ENCODE peak calls at places on chromosomes 1 and 21, in ten cellular contexts. O is NCI-H510A treated with DMSO at 0.1 percent for 48 hours; D is Daoy; P is T-helper 2 cell; X is mesenchymal stem cell; C is substantia nigra; T is stimulated activated naive CD4-positive, alpha-beta T cell treated with Interleukin-2 at 50 U/mL for 16 hours; Y is posterior vena cava; F is ureter; Q is activated CD4-positive, alpha-beta T cell treated with anti-CD3 and anti-CD28 coated beads for 36 hours. L is an unnamed sample.

GRCh38 chr1:2310332-2311183 is 80.8 kb downstream of the MORN1 start:
- DNase-seq in C (no peak), T (no peak), F (no peak), Y (no peak), P (no peak), X (no peak), D (no peak), Q (no peak), O (no peak), L (no peak)

GRCh38 chr21:38984982-38985422 is 179.3 kb downstream of the ETS2 start:
- DNase-seq in T (no peak), X (peak; percentile 31), D (peak; percentile 81), O (no peak), P (no peak), Y (peak; percentile 80), Q (peak; percentile 18), C (no peak), F (no peak), L (no peak)

GRCh38 chr1:215529111-215529510 is 38.0 kb upstream of the KCTD3 start:
- DNase-seq in P (no peak), C (no peak), D (no peak), T (no peak), O (no peak), Y (no peak), Q (no peak), X (peak; percentile 20), F (no peak), L (no peak)

GRCh38 chr21:44438531-44439210 is 16.6 kb upstream of the LRRC3 start:
- DNase-seq in D (no peak), Q (no peak), O (no peak), T (no peak), Y (peak; percentile 73), X (no peak), P (no peak), C (no peak), F (no peak), L (no peak)

GRCh38 chr1:181255270-181255929 is 166.9 kb downstream of the IER5 start:
- DNase-seq in T (no peak), X (peak; percentile 9), D (peak; percentile 75), F (no peak), Y (no peak), O (no peak), C (no peak), Q (no peak), P (no peak), L (no peak)

GRCh38 chr21:38957575-38958340 is 152.0 kb downstream of the ETS2 start:
- DNase-seq in T (no peak), C (no peak), Q (no peak), D (no peak), F (no peak), X (no peak), P (no peak), O (no peak), Y (no peak), L (peak; percentile 36)

GRCh38 chr1:178172939-178173338 is 79.0 kb downstream of the RASAL2 start:
- DNase-seq in X (peak; percentile 78), F (no peak), P (no peak), O (no peak), T (no peak), Y (no peak), Q (no peak), D (peak; percentile 86), C (no peak), L (no peak)

GRCh38 chr1:194369060-194369459 is 1182.6 kb upstream of the B3GALT2 start:
- DNase-seq in X (no peak), D (no peak), Q (no peak), P (no peak), C (no peak), F (no peak), O (no peak), Y (no peak), T (no peak), L (no peak)

GRCh38 chr1:243312962-243313634 is 57.3 kb downstream of the SDCCAG8 start:
- DNase-seq in F (no peak), Y (no peak), Q (no peak), T (no peak), D (no peak), O (no peak), P (no peak), C (no peak), X (no peak), L (no peak)

GRCh38 chr21:29347274-29347681 is 48.6 kb downstream of the BACH1 start:
- DNase-seq in Q (no peak), D (no peak), X (peak; percentile 40), F (no peak), O (no peak), P (no peak), C (no peak), T (no peak), Y (no peak), L (no peak)

GRCh38 chr1:233680000-233680399 is 66.1 kb downstream of the KCNK1 start:
- DNase-seq in O (no peak), F (no peak), Q (no peak), X (no peak), P (no peak), Y (no peak), T (no peak), C (no peak), D (no peak), L (no peak)

GRCh38 chr1:71047635-71048607 is at the start of gene PTGER3:
- DNase-seq in Q (peak; percentile 58), Y (peak; percentile 89), X (peak; percentile 23), D (peak; percentile 61), T (peak; percentile 38), F (peak; percentile 61), C (no peak), P (peak; percentile 28), O (peak; percentile 75), L (peak; percentile 77)

GRCh38 chr1:41843378-41843777 is 75.3 kb downstream of the HIVEP3 start:
- DNase-seq in C (no peak), O (no peak), D (peak; percentile 69), F (no peak), Y (no peak), Q (no peak), T (no peak), P (no peak), X (peak; percentile 62), L (no peak)

GRCh38 chr1:238465449-238465848 is 574.7 kb upstream of the ZP4 start:
- DNase-seq in P (no peak), Q (no peak), F (no peak), Y (no peak), C (no peak), X (peak; percentile 6), O (no peak), D (no peak), T (no peak), L (no peak)

GRCh38 chr1:80384960-80385359 is 1378.4 kb upstream of the ADGRL4 start:
- DNase-seq in Y (no peak), C (no peak), P (no peak), T (no peak), D (no peak), X (no peak), O (no peak), Q (no peak), F (no peak), L (no peak)

GRCh38 chr1:69585666-69586065 is 17.9 kb downstream of the LRRC7 start:
- DNase-seq in T (no peak), O (no peak), X (peak; percentile 50), F (no peak), P (no peak), C (no peak), D (no peak), Q (no peak), Y (no peak), L (no peak)

GRCh38 chr21:29360799-29361765 is 62.4 kb downstream of the BACH1 start:
- DNase-seq in T (no peak), X (no peak), D (no peak), P (no peak), O (peak; percentile 34), Q (peak; percentile 28), C (no peak), F (no peak), Y (no peak), L (peak; percentile 21)